ENCODE peak calls at places on chromosomes 3 and 15, in six cellular contexts. B, X, O, V, L and W are unnamed samples.

GRCh38 chr3:181855825-181856224 is 144.1 kb downstream of the SOX2 start:
- DNase-seq in V (no peak), X (no peak), B (no peak), L (no peak), O (no peak), W (no peak)

GRCh38 chr3:42045719-42046243 is 45.4 kb upstream of the TRAK1 start:
- DNase-seq in L (peak), B (no peak), V (no peak), O (no peak), X (no peak), W (no peak)

GRCh38 chr15:52731732-52732470 is 52.7 kb upstream of the ATOSA start:
- DNase-seq in V (no peak), O (no peak), B (no peak), X (no peak), L (no peak), W (no peak)

GRCh38 chr3:68666409-68667193 is 265.7 kb downstream of the TAFA4 start:
- DNase-seq in B (no peak), L (no peak), O (no peak), V (no peak), X (peak), W (no peak)

GRCh38 chr3:15011174-15011573 is 53.9 kb downstream of the MRPS25 start:
- DNase-seq in O (no peak), B (no peak), X (peak), L (no peak), V (no peak), W (no peak)

GRCh38 chr3:160686955-160687535 is 10.1 kb downstream of the ARL14 start:
- DNase-seq in L (peak), X (no peak), V (no peak), O (no peak), B (no peak), W (no peak)

GRCh38 chr3:150110097-150110496 is 139.4 kb upstream of the PFN2 start:
- DNase-seq in L (peak), B (no peak), X (no peak), O (no peak), V (no peak), W (no peak)

GRCh38 chr3:189937302-189938255 is 183.1 kb downstream of the P3H2 start:
- DNase-seq in V (no peak), O (no peak), B (no peak), X (peak), L (no peak), W (peak)

GRCh38 chr3:123652346-123652984 is 67.6 kb upstream of the HACD2 start:
- DNase-seq in B (peak), O (peak), X (peak), L (peak), V (peak), W (peak)

GRCh38 chr3:8607285-8608040 is 37.1 kb downstream of the SSUH2 start:
- DNase-seq in X (peak), B (no peak), L (peak), O (peak), V (no peak), W (peak)

GRCh38 chr3:129039271-129040038 is 21.1 kb upstream of the GP9 start:
- DNase-seq in X (no peak), O (no peak), B (no peak), V (no peak), L (no peak), W (no peak)

GRCh38 chr3:115062009-115062408 is 85.1 kb downstream of the ZBTB20 start:
- DNase-seq in X (no peak), L (no peak), O (no peak), V (no peak), B (no peak), W (no peak)

GRCh38 chr15:80580536-80581260 is 114.4 kb upstream of the ABHD17C start:
- DNase-seq in X (no peak), V (peak), B (no peak), O (no peak), L (no peak), W (no peak)

GRCh38 chr3:64422192-64422591 is 196.9 kb upstream of the PRICKLE2 start:
- DNase-seq in V (no peak), X (no peak), B (no peak), O (no peak), L (no peak), W (no peak)

GRCh38 chr3:64414043-64414442 is 188.8 kb upstream of the PRICKLE2 start:
- DNase-seq in B (no peak), X (no peak), O (no peak), L (no peak), V (no peak), W (no peak)

GRCh38 chr3:64422932-64423331 is 197.7 kb upstream of the PRICKLE2 start:
- DNase-seq in X (no peak), O (no peak), B (no peak), V (no peak), L (no peak), W (no peak)

DNA sequence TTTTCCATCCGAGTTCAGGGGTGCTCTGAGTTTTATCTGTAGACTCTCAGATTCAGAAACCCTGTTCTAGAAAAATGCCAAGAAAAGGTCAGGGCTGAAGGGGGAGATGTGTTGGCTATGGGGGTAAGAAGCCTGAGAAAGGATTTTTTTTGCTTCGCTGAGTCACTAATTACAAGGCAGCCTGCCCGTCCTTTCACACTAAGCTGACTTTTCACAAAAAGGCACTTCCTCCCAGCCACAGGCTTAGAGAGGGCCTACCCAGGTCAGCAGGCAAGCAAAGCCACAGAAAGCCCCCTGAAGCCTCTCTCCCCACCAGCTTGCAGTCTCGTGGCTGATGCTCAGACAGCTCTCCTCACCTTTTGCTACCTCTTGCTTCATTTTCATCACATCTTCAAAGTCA is 192.6 kb upstream of the PRICKLE2 start:
- DNase-seq in V (no peak), L (no peak), O (no peak), B (no peak), X (no peak), W (no peak)
- H3K27ac ChIP-seq in V (no peak), L (no peak), O (no peak), B (peak), X (no peak), W (no peak)

GRCh38 chr15:47422901-47423300 is 294.4 kb upstream of the SEMA6D start:
- DNase-seq in V (no peak), X (peak), O (no peak), L (no peak), B (no peak), W (no peak)
- H3K27ac ChIP-seq in V (no peak), X (peak), O (no peak), L (no peak), B (no peak), W (no peak)

DNA sequence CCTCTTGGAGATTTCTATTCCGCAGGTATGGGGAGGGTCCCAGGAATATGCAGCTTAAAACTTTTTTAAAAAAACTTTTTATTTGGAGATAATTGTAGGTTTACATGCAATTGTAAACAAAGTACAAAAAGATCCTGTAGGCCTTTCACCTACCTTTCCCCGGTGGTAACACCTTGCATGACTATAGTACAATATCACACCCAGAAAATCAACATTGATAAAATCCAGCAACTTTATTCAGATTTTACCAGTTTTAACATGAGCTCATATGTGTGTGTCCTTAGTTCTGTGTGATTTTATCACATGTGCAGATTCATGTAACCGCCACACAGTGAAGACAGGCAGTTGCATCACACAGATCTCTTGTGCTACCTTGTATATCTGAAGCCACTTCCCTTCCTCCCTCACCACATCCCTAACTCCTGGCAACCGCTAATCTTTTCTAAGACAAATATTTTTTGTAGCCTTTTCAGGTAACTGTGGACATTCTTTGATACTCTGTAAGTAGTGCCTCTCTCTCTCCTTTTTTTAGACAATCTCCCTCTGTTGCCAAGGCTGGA is 183.5 kb upstream of the C2CD4B start:
- DNase-seq in L (no peak), B (no peak), O (no peak), V (no peak), X (no peak), W (no peak)
- H3K27ac ChIP-seq in L (no peak), B (no peak), O (no peak), V (no peak), X (no peak), W (no peak)

GRCh38 chr3:72039677-72040076 is 254.7 kb upstream of the PROK2 start:
- DNase-seq in V (no peak), X (no peak), L (no peak), B (no peak), O (no peak), W (no peak)

GRCh38 chr3:72042397-72043211 is 257.7 kb upstream of the PROK2 start:
- DNase-seq in V (no peak), B (no peak), O (no peak), L (no peak), X (no peak), W (no peak)

GRCh38 chr3:72044231-72044935 is 259.4 kb upstream of the PROK2 start:
- DNase-seq in O (no peak), X (no peak), B (no peak), V (no peak), L (no peak), W (no peak)

GRCh38 chr3:72043212-72044133 is 258.5 kb upstream of the PROK2 start:
- DNase-seq in V (no peak), L (no peak), O (no peak), B (no peak), X (no peak), W (no peak)

DNA sequence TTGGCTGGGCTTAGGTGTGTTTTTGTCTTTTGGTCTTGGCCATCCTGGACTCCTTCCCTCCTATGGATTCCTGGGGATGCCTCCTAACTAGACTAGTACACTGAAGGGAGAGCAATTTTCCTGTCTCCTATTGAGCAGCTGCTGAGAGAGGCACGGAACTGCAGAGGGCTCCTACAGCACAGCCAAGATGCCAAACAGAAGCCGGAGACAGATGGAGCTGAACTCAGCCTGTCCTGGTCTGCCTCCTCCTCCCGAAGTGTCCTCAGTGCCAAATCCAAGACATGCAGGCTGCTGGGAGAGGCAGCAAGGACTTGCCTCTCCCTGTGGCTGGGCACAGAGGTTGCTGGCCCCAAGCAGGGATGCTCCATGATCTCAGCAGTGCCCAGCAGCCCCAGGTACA is 256.6 kb upstream of the PROK2 start:
- DNase-seq in X (no peak), B (no peak), L (no peak), V (no peak), O (no peak), W (no peak)
- H3K27ac ChIP-seq in X (no peak), B (no peak), L (no peak), V (no peak), O (no peak), W (no peak)

DNA sequence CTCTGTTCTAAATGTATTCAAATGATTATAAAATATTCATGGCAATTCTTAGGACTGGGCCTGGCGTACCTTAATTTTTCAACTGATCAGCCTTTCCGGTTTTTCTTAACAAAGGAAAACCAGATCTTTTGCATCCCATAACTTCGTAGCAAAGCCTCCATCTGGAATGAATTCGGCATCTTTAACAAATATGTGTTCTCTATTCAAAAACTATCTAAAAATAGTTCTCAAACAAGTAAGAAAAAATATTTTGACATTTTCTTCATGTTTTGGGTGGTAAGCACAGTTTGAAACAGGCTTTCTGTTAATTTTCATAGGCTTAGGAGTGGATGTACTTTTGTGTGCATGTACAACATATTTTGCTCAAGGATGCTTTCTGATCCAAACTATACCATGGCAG is 55.0 kb downstream of the RBMS3 start:
- DNase-seq in O (no peak), V (no peak), B (no peak), L (no peak), X (no peak), W (no peak)
- H3K27ac ChIP-seq in O (peak), V (peak), B (peak), L (no peak), X (peak), W (peak)

GRCh38 chr3:119831022-119831421 is 49.1 kb downstream of the NR1I2 start:
- DNase-seq in B (no peak), X (no peak), O (no peak), L (no peak), V (no peak), W (no peak)
- H3K27ac ChIP-seq in B (no peak), X (no peak), O (no peak), L (no peak), V (no peak), W (no peak)